ENCODE peak calls at places on chromosomes 4 and X, in eight cellular contexts. One of them, this sample, is unnamed.

GRCh38 chr4:140686799-140687198 is 69.4 kb downstream of the TBC1D9 start:
- DNase-seq in stomach: no peak
- DNase-seq in T-helper 17 cell: no peak
- DNase-seq in stimulated activated CD4-positive, alpha-beta T cell treated with anti-CD3 and anti-CD28 coated beads, Interleukin-2, amount 100 ng/mL, for 48 hours: no peak
- DNase-seq in RKO: no peak
- DNase-seq in lower leg skin: no peak
- DNase-seq in T-helper 9 cell: no peak
- DNase-seq in HS-5: no peak
- DNase-seq in this sample: peak

GRCh38 chr4:122758033-122758432 is 25.5 kb downstream of the BBS12 start:
- DNase-seq in stomach: no peak
- DNase-seq in T-helper 17 cell: no peak
- DNase-seq in stimulated activated CD4-positive, alpha-beta T cell treated with anti-CD3 and anti-CD28 coated beads, Interleukin-2, amount 100 ng/mL, for 48 hours: no peak
- DNase-seq in RKO: peak
- DNase-seq in lower leg skin: no peak
- DNase-seq in T-helper 9 cell: no peak
- DNase-seq in HS-5: no peak
- DNase-seq in this sample: peak

GRCh38 chr4:140448830-140449229 is 21.4 kb upstream of the CLGN start:
- DNase-seq in stomach: no peak
- DNase-seq in T-helper 17 cell: no peak
- DNase-seq in stimulated activated CD4-positive, alpha-beta T cell treated with anti-CD3 and anti-CD28 coated beads, Interleukin-2, amount 100 ng/mL, for 48 hours: no peak
- DNase-seq in RKO: no peak
- DNase-seq in lower leg skin: no peak
- DNase-seq in T-helper 9 cell: no peak
- DNase-seq in HS-5: no peak
- DNase-seq in this sample: no peak

GRCh38 chr4:110275871-110276270 is 77.5 kb upstream of the ELOVL6 start:
- DNase-seq in stomach: no peak
- DNase-seq in T-helper 17 cell: no peak
- DNase-seq in stimulated activated CD4-positive, alpha-beta T cell treated with anti-CD3 and anti-CD28 coated beads, Interleukin-2, amount 100 ng/mL, for 48 hours: no peak
- DNase-seq in RKO: no peak
- DNase-seq in lower leg skin: no peak
- DNase-seq in T-helper 9 cell: no peak
- DNase-seq in HS-5: peak
- DNase-seq in this sample: no peak

GRCh38 chr4:39062094-39062493 is at the start of gene KLHL5:
- DNase-seq in stomach: no peak
- DNase-seq in T-helper 17 cell: no peak
- DNase-seq in stimulated activated CD4-positive, alpha-beta T cell treated with anti-CD3 and anti-CD28 coated beads, Interleukin-2, amount 100 ng/mL, for 48 hours: no peak
- DNase-seq in RKO: no peak
- DNase-seq in lower leg skin: no peak
- DNase-seq in T-helper 9 cell: no peak
- DNase-seq in HS-5: no peak
- DNase-seq in this sample: no peak

GRCh38 chr4:157806176-157806575 is 366.6 kb downstream of the GASK1B start:
- DNase-seq in stomach: no peak
- DNase-seq in T-helper 17 cell: no peak
- DNase-seq in stimulated activated CD4-positive, alpha-beta T cell treated with anti-CD3 and anti-CD28 coated beads, Interleukin-2, amount 100 ng/mL, for 48 hours: no peak
- DNase-seq in RKO: no peak
- DNase-seq in lower leg skin: no peak
- DNase-seq in T-helper 9 cell: no peak
- DNase-seq in HS-5: no peak
- DNase-seq in this sample: no peak

GRCh38 chrX:124862304-124862703 is 457.4 kb upstream of the TEX13C start:
- DNase-seq in stomach: no peak
- DNase-seq in T-helper 17 cell: no peak
- DNase-seq in stimulated activated CD4-positive, alpha-beta T cell treated with anti-CD3 and anti-CD28 coated beads, Interleukin-2, amount 100 ng/mL, for 48 hours: no peak
- DNase-seq in RKO: no peak
- DNase-seq in lower leg skin: no peak
- DNase-seq in T-helper 9 cell: no peak
- DNase-seq in HS-5: no peak
- DNase-seq in this sample: peak

GRCh38 chr4:165294907-165295306 is 32.6 kb upstream of the MSMO1 start:
- DNase-seq in stomach: no peak
- DNase-seq in T-helper 17 cell: no peak
- DNase-seq in stimulated activated CD4-positive, alpha-beta T cell treated with anti-CD3 and anti-CD28 coated beads, Interleukin-2, amount 100 ng/mL, for 48 hours: no peak
- DNase-seq in RKO: no peak
- DNase-seq in lower leg skin: no peak
- DNase-seq in T-helper 9 cell: no peak
- DNase-seq in HS-5: no peak
- DNase-seq in this sample: no peak

GRCh38 chrX:101417981-101418841 is 10.2 kb downstream of the HNRNPH2 start:
- DNase-seq in stomach: peak
- DNase-seq in T-helper 17 cell: peak
- DNase-seq in stimulated activated CD4-positive, alpha-beta T cell treated with anti-CD3 and anti-CD28 coated beads, Interleukin-2, amount 100 ng/mL, for 48 hours: no peak
- DNase-seq in RKO: peak
- DNase-seq in lower leg skin: peak
- DNase-seq in T-helper 9 cell: peak
- DNase-seq in HS-5: no peak
- DNase-seq in this sample: no peak

This sample was measured in NCI-H446 treated with DMSO at 0.1 percent for 48 hours.